ENCODE peak calls at places on chromosomes 11 and 22, in nine cellular contexts. F is AG04450; W is cardiac septum; D is IMR-90; H is astrocyte of the hippocampus; L is stimulated activated CD4-positive, alpha-beta T cell treated with anti-CD3 and anti-CD28 coated beads, Interleukin-2, amount 100 ng/mL, for 48 hours; Z is gastrocnemius medialis; X is germinal center; R is activated T-helper 9 cell treated with anti-CD3 and anti-CD28 coated beads, Interleukin-2, amount 50 U/mL, for 16 hours. G is an unnamed sample.

GRCh38 chr22:46684706-46685105 is 53.3 kb downstream of the CERK start:
- DNase-seq in F (no peak), W (no peak), D (no peak), H (no peak), L (no peak), Z (no peak), X (peak), R (no peak), G (peak)

GRCh38 chr11:131378931-131379330 is 8.5 kb downstream of the NTM start:
- DNase-seq in F (no peak), W (no peak), D (no peak), H (no peak), L (no peak), Z (no peak), X (peak), R (no peak), G (no peak)

GRCh38 chr11:39374963-39375698 is 2084.3 kb downstream of the LRRC4C start:
- DNase-seq in F (no peak), W (no peak), D (peak), H (peak), L (no peak), Z (no peak), X (no peak), R (no peak), G (no peak)

GRCh38 chr22:29115682-29116313 is 43.0 kb downstream of the KREMEN1 start:
- DNase-seq in F (peak), W (no peak), D (peak), H (no peak), L (no peak), Z (no peak), X (no peak), R (no peak), G (no peak)

GRCh38 chr11:20483931-20484330 is 96.4 kb downstream of the PRMT3 start:
- DNase-seq in F (no peak), W (no peak), D (peak), H (peak), L (no peak), Z (no peak), X (no peak), R (no peak), G (no peak)

GRCh38 chr11:11807811-11808210 is 34.0 kb upstream of the USP47 start:
- DNase-seq in F (no peak), W (no peak), D (no peak), H (no peak), L (no peak), Z (no peak), X (no peak), R (no peak), G (no peak)

GRCh38 chr11:87597696-87598095 is 560.0 kb downstream of the TMEM135 start:
- DNase-seq in F (no peak), W (no peak), D (no peak), H (peak), L (no peak), Z (no peak), X (no peak), R (no peak), G (no peak)

GRCh38 chr22:49476800-49477400 is 350.8 kb downstream of the BRD1 start:
- DNase-seq in F (no peak), W (no peak), D (no peak), H (no peak), L (no peak), Z (no peak), X (no peak), R (no peak), G (no peak)

GRCh38 chr11:67545280-67545679 is 22.0 kb upstream of the CABP2 start:
- DNase-seq in F (no peak), W (no peak), D (no peak), H (no peak), L (no peak), Z (no peak), X (no peak), R (no peak), G (no peak)

GRCh38 chr11:76236092-76237026 is 30.1 kb upstream of the WNT11 start:
- DNase-seq in F (no peak), W (no peak), D (peak), H (no peak), L (peak), Z (no peak), X (peak), R (peak), G (peak)

GRCh38 chr11:60844870-60845221 is 2.9 kb downstream of the CCDC86 start:
- DNase-seq in F (no peak), W (no peak), D (no peak), H (no peak), L (no peak), Z (no peak), X (no peak), R (no peak), G (no peak)

GRCh38 chr11:63829823-63830489 is 9.0 kb upstream of the MARK2 start:
- DNase-seq in F (no peak), W (no peak), D (peak), H (peak), L (no peak), Z (no peak), X (no peak), R (no peak), G (no peak)

GRCh38 chr11:12838463-12839120 is 164.4 kb downstream of the TEAD1 start:
- DNase-seq in F (no peak), W (no peak), D (no peak), H (no peak), L (no peak), Z (no peak), X (no peak), R (no peak), G (no peak)

GRCh38 chr11:7442588-7443215 is 42.6 kb upstream of the OLFML1 start:
- DNase-seq in F (peak), W (no peak), D (peak), H (peak), L (peak), Z (peak), X (peak), R (peak), G (peak)

GRCh38 chr11:64120951-64121569 is 44.9 kb downstream of the MACROD1 start:
- DNase-seq in F (no peak), W (no peak), D (peak), H (peak), L (no peak), Z (peak), X (no peak), R (no peak), G (no peak)

GRCh38 chr11:59754494-59754858 is 700 bp upstream of the STX3 start:
- DNase-seq in F (no peak), W (no peak), D (peak), H (peak), L (peak), Z (no peak), X (peak), R (no peak), G (no peak)